ENCODE peak calls at places on chromosomes 16 and 17, in four cellular contexts. X is uterus, U is A549, D is aorta. A is an unnamed sample.

GRCh38 chr16:57618306-57619132 is 9.9 kb upstream of the ADGRG1 start:
- DNase-seq in X (no peak), U (no peak), D (peak; percentile 34), A (peak; percentile 17)

GRCh38 chr17:17837966-17838962 is 1.5 kb upstream of the SREBF1 start:
- DNase-seq in X (no peak), U (peak; percentile 85), D (peak; percentile 84), A (no peak)

GRCh38 chr16:48099455-48099854 is 56.3 kb downstream of the ABCC12 start:
- DNase-seq in X (no peak), U (peak; percentile 32), D (no peak), A (no peak)

GRCh38 chr17:15651001-15651582 is 31.6 kb upstream of the FBXW10B start:
- DNase-seq in X (no peak), U (peak; percentile 59), D (peak; percentile 48), A (peak; percentile 12)

GRCh38 chr17:41910701-41911391 is 7.9 kb downstream of the ACLY start:
- DNase-seq in X (no peak), U (peak; percentile 98), D (peak; percentile 63), A (no peak)

GRCh38 chr16:75087040-75087979 is 29.3 kb downstream of the LDHD start:
- DNase-seq in X (peak; percentile 51), U (no peak), D (no peak), A (no peak)

GRCh38 chr16:51276335-51276734 is 125.3 kb upstream of the SALL1 start:
- DNase-seq in X (no peak), U (no peak), D (no peak), A (peak; percentile 45)

GRCh38 chr17:45172541-45173286 is 11.0 kb downstream of the HEXIM2 start:
- DNase-seq in X (peak; percentile 66), U (peak; percentile 99), D (peak; percentile 87), A (peak; percentile 87)

GRCh38 chr16:89409161-89409711 is 81.1 kb downstream of the ANKRD11 start:
- DNase-seq in X (no peak), U (no peak), D (no peak), A (no peak)

GRCh38 chr17:77555741-77556291 is 402.7 kb upstream of the TNRC6C start:
- DNase-seq in X (no peak), U (peak; percentile 34), D (no peak), A (peak; percentile 68)

GRCh38 chr17:7667616-7668406 is 17.1 kb downstream of the ATP1B2 start:
- DNase-seq in X (no peak), U (no peak), D (no peak), A (peak; percentile 47)

GRCh38 chr17:69402052-69402451 is 12.4 kb upstream of the MAP2K6 start:
- DNase-seq in X (no peak), U (peak; percentile 61), D (no peak), A (no peak)

GRCh38 chr17:2266045-2266864 is 37.3 kb downstream of the SMG6 start:
- DNase-seq in X (no peak), U (no peak), D (no peak), A (no peak)
- H3K4me3 ChIP-seq in X (no peak overlapping the region), U (no peak overlapping the region), D (no peak overlapping the region), A (no peak overlapping the region)

DNA sequence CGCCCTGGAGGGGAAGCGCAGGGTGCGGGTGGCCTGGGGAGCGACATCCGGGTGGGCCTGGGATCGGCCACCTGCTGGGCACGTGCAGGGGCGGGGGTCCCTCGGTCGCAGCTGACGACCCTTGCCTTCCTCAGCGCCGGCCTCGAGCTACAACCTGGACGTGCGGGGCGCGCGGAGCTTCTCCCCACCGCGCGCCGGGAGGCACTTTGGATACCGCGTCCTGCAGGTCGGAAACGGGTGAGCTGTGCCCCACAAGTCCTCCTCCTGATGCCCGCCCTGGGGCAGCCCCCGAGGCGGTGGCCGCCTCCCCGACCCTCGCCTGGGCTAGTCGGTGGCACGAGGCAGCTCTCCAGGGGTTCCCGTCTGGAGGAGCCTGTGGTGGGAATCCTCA is 1.5 kb downstream of the ITGAL start:
- DNase-seq in X (no peak), U (no peak), D (no peak), A (no peak)
- H3K4me3 ChIP-seq in X (no peak overlapping the region), U (no peak overlapping the region), D (no peak overlapping the region), A (no peak overlapping the region)

GRCh38 chr16:72024862-72025382 is 16.4 kb downstream of the DHODH start:
- DNase-seq in X (no peak), U (no peak), D (no peak), A (no peak)
- H3K4me3 ChIP-seq in X (no peak overlapping the region), U (no peak overlapping the region), D (no peak overlapping the region), A (no peak overlapping the region)

GRCh38 chr17:75875182-75875939 is 3.0 kb downstream of the TRIM47 start:
- DNase-seq in X (no peak), U (no peak), D (peak; percentile 89), A (no peak)

GRCh38 chr17:75874323-75875181 is 3.8 kb downstream of the TRIM47 start:
- DNase-seq in X (no peak), U (no peak), D (peak; percentile 44), A (no peak)

GRCh38 chr17:75876938-75877751 is 1.2 kb downstream of the TRIM47 start:
- DNase-seq in X (peak; percentile 98), U (peak; percentile 95), D (peak; percentile 96), A (peak; percentile 70)

GRCh38 chr17:75876190-75876937 is 2.0 kb downstream of the TRIM47 start:
- DNase-seq in X (no peak), U (peak; percentile 74), D (peak; percentile 82), A (no peak)

DNA sequence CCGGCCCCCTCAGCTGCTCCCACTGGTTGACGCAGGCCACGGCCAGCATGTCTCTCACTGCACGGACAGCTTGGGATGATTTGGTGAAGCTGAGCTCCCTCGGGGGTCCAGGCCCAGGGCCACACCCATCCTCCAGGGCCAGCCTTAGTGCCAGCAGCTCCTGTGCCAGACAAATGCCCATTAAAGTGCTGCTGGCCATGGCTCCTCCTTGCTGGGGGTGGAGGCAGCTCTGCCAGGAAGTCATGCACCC is 2.5 kb downstream of the TRIM47 start:
- DNase-seq in X (no peak), U (no peak), D (no peak), A (no peak)
- H3K4me3 ChIP-seq in X (no peak overlapping the region), U (peak overlapping the region; percentile 85), D (no peak overlapping the region), A (peak overlapping the region; percentile 71)

DNA sequence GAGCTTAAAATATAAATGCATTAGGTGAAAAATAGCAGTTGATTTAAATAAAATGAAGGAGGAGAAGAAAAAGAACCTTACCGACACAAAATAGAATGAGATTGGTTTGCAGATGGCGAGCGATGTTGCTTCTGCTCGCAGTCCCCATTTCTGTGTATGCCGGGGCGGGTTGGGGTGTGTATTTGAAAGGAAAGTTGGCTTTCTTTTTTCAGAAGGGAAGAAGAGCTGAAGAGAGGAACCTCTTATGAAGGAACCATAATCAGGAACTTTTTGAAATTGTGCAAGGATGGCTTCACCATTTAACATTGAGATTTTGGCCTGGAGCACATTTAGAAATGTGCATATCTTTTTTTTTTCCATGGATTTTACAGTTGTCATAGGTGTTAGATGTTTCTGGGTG is at the start of gene IGSF6:
- DNase-seq in X (no peak), U (no peak), D (no peak), A (no peak)
- H3K4me3 ChIP-seq in X (no peak within 1 kb of the TSS), U (no peak within 1 kb of the TSS), D (no peak within 1 kb of the TSS), A (peak within 1 kb of the TSS; percentile 34)

DNA sequence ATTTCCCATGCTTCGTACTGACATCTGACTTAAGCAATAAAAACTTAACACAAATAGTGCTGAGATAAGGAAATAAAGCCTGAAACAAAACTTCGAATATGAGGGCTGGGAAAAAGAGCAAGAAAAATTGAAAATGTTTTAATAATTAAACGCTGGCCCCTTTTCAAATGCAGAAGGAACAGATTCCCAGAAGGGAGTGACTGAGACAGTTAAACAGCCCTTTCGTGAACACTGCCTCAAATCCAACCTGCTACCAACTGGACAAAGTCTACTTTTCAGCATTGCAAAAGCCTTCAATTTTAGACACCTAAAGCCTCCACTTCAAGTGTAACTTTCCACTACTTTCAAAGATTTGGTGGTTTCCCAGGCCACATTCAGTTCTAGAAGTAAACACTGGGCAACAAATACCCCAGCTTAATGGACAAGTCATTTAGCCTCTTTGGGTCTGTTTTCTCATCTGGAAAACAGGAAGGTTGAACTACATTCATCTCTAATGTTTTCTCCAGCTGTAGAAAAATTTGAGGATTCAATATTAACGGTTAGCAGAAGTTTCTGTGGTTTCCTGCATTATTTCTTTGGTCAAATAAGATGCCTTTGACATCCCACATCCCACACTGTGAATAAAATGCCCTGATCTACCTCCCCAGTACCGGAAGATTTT is 11.8 kb downstream of the RFFL start:
- DNase-seq in X (no peak), U (no peak), D (no peak), A (no peak)
- H3K4me3 ChIP-seq in X (no peak overlapping the region), U (no peak overlapping the region), D (no peak overlapping the region), A (no peak overlapping the region)